ENCODE peak calls at places on chromosome 19, in five cellular contexts. P, X, S, E and A are unnamed samples.

GRCh38 chr19:53507523-53508442 is 30.2 kb upstream of the ZNF331 start:
- DNase-seq in P (peak; percentile 95), E (no peak), S (no peak), X (no peak), A (no peak)

GRCh38 chr19:44107751-44108150 is 5.4 kb upstream of the ZNF225 start:
- DNase-seq in P (no peak), E (no peak), X (no peak), S (no peak), A (no peak)

GRCh38 chr19:17610384-17610783 is 54.9 kb downstream of the COLGALT1 start:
- DNase-seq in X (no peak), P (peak; percentile 37), E (no peak), S (peak; percentile 87), A (no peak)

GRCh38 chr19:39401549-39402416 is 4.9 kb upstream of the ZFP36 start:
- DNase-seq in X (no peak), S (no peak), P (peak; percentile 96), E (no peak), A (no peak)

GRCh38 chr19:56309511-56310185 is 5.0 kb downstream of the ZSCAN5A start:
- DNase-seq in X (peak; percentile 97), S (peak; percentile 83), P (peak; percentile 39), E (no peak), A (peak; percentile 44)

GRCh38 chr19:35216833-35217707 is 11.5 kb downstream of the FAM187B start:
- DNase-seq in S (no peak), E (no peak), X (no peak), P (no peak), A (no peak)

GRCh38 chr19:49639401-49640112 is 386 bp downstream of the RRAS start:
- DNase-seq in S (no peak), X (no peak), P (no peak), E (no peak), A (no peak)

GRCh38 chr19:13849991-13850909 is 26.7 kb upstream of the NANOS3 start:
- DNase-seq in P (peak; percentile 53), S (peak; percentile 86), X (peak; percentile 88), E (no peak), A (no peak)

GRCh38 chr19:45771331-45771933 is 2.4 kb upstream of the SIX5 start:
- DNase-seq in S (no peak), E (no peak), X (peak; percentile 55), P (no peak), A (no peak)

GRCh38 chr19:58229255-58229639 is 533 bp downstream of the ZNF544 start:
- DNase-seq in X (peak; percentile 50), P (peak; percentile 30), E (no peak), S (peak; percentile 55), A (no peak)

GRCh38 chr19:13099073-13099999 is 3.3 kb downstream of the LYL1 start:
- DNase-seq in E (no peak), P (no peak), S (peak; percentile 68), X (peak; percentile 74), A (peak; percentile 71)

GRCh38 chr19:33333151-33333550 is 30.8 kb upstream of the CEBPA start:
- DNase-seq in E (no peak), X (no peak), S (no peak), P (no peak), A (no peak)

DNA sequence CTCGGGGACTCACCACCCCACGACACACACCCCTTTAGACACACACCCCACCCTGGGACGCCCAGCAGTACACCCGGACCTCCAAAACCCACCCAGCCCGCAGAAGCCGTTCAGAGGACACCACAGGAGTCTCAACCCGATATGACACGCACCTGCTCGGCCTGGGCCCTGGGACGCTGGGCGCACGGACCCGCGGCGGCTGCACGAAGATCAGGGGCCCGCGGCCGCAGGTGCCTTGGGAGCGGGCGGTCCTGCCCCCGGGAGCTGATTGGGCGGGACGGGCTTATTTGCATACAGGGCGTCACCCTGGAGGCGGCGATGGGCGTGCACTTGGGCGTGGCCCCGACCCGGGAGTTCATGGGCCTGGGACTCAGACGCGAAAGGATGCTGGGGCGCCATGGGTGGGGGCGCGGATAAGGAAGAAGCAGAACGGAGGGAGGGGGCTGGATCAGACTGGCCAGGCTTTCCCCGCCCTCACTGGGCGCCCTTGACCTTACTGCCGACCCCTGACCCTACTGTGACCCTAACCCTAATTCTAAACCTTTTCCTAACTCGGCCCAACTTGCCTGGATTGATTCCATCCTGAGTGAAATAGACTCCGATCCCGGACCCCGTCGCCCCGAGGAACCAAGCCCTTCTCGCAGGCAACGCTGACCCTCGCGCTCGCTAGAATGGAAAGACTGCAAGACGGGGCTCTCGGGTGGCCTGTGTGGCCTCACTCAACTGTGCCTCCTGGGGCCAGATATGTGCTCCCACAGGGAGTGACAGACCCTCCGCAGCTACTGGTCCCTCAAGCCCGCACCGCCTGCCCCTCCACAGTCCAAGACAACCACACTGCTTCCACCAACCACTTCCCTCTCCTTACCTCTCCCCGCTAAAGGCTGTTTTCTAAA is at the start of gene MEF2B:
- DNase-seq in P (peak; percentile 80), X (peak; percentile 96), E (no peak), S (peak; percentile 98), A (peak; percentile 96)
- TF ChIP-seq TAF1 in P (peak; percentile 50), X (peak; percentile 28), E (peak; percentile 62), S (no peak), A (peak; percentile 44)

DNA sequence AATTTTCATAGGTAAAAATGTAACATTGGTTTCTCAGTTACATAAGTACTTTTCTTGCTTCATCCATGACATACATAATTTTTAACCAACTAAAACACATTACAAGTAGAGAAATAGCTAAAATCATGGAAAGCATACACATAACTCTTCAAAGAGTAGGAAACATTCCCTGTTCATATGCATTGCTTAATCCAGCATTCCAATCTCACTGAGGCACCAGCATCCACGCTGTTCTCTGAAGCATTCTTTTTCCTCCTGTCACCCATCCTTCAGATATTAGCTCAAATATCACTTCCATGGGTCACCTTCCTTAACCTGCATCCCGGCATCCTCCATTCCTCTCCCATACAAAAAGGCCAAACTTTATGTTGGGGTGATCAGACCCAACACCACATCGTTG is 79.1 kb downstream of the ZNF254 start:
- DNase-seq in S (no peak), E (no peak), X (no peak), P (no peak), A (no peak)
- TF ChIP-seq POLR2AphosphoS5 in S (no peak), E (no peak), X (no peak), P (no peak), A (no peak)

GRCh38 chr19:15124572-15125231 is 17.5 kb downstream of the SYDE1 start:
- DNase-seq in S (no peak), X (no peak), E (no peak), P (peak; percentile 50), A (peak; percentile 28)

GRCh38 chr19:15123900-15124299 is 16.7 kb downstream of the SYDE1 start:
- DNase-seq in S (no peak), E (no peak), P (no peak), X (no peak), A (no peak)

GRCh38 chr19:15123031-15123890 is 16.1 kb downstream of the SYDE1 start:
- DNase-seq in X (no peak), P (no peak), S (no peak), E (no peak), A (no peak)

GRCh38 chr19:15126511-15126910 is 19.3 kb downstream of the SYDE1 start:
- DNase-seq in E (no peak), P (no peak), S (no peak), X (no peak), A (no peak)

DNA sequence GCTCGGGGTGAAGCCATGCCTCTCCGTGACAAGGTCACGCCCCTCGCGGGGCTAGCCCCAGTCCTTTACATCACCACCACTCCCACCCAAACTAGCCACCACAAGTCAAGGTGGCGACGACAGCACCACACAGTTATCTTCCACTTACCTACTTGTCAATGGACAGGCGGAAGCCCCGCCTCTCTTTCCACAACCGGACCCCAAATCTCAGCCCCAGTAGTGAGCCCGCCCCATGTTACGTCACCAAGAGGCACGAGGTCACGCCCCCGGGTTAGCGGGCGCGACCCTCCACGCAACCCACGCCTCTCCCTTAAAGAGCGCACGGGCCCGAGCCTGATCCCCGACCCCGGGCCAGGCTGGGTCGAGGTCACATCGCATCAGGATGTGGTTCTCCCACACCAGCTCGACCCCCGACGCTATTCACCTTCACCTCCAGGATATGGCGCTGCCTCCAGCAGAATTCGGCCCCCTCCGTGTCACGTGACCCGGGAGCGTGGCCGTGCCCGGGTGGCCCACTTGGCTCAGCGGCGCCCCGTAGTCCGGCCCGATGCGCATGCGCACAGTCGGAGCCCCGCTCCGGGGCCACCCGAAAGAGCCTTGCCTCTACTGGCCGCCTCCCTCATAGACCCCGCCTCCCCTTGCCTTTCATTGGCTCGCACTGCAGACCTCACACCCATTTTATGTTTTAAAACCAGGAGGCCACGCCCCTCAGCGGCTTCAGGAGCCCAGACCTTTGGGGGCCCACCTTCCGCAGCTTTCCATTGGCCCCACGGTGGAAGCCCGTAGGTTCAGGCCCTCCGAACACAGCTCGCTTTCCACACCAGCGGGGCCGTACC is 18.2 kb downstream of the SYDE1 start:
- DNase-seq in S (peak; percentile 97), P (peak; percentile 98), X (peak; percentile 98), E (peak; percentile 93), A (peak; percentile 97)
- TF ChIP-seq POLR2A in S (peak; percentile 67), P (peak; percentile 70), X (peak; percentile 88), E (peak; percentile 95), A (peak; percentile 86)

GRCh38 chr19:5844456-5845433 is 5.2 kb upstream of the FUT6 start:
- DNase-seq in E (no peak), S (no peak), P (no peak), X (no peak), A (no peak)

GRCh38 chr19:5850743-5851293 is 431 bp downstream of the FUT3 start:
- DNase-seq in E (no peak), P (no peak), X (no peak), S (peak; percentile 6), A (peak; percentile 10)

GRCh38 chr19:5851302-5851701 is at the start of gene FUT3:
- DNase-seq in E (no peak), S (peak; percentile 4), X (no peak), P (no peak), A (no peak)

DNA sequence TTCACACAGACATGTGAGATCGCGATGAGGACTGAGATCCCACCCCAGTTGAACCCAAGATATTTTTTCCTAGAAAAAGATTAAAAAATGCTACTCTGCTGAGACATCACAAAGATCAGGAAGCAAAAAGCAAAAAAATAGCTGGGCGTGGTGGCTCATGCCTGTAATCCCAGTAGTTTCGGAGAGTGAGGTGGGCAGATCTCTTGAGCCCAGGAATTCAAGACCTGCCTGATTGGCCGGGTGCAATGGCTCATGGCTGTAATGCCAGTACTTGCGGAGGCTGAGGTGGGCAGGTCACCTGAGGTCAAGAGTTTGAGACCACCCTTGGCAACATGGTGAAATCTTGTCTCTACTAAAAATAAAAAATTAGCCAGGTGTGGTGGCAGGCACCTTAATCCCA is 1.1 kb downstream of the FUT3 start:
- DNase-seq in E (no peak), S (no peak), P (no peak), X (no peak), A (no peak)
- TF ChIP-seq TAF1 in E (no peak), S (no peak), P (no peak), X (no peak), A (no peak)